ENCODE peak calls at places on chromosomes 12 and 14, in five cellular contexts. One of them, this sample, is unnamed.

GRCh38 chr14:61502459-61503093 is 181.2 kb downstream of the PRKCH start:
- DNase-seq in brain microvascular endothelial cell: no peak
- DNase-seq in A549: no peak
- DNase-seq in CD8-positive, alpha-beta T cell: no peak
- DNase-seq in upper lobe of right lung: no peak
- DNase-seq in this sample: peak

GRCh38 chr12:8065991-8066594 is at the start of gene C3AR1:
- DNase-seq in brain microvascular endothelial cell: peak
- DNase-seq in CD8-positive, alpha-beta T cell: no peak
- DNase-seq in upper lobe of right lung: no peak
- DNase-seq in A549: no peak
- DNase-seq in this sample: no peak

GRCh38 chr14:42370056-42370455 is 763.4 kb downstream of the LRFN5 start:
- DNase-seq in brain microvascular endothelial cell: no peak
- DNase-seq in CD8-positive, alpha-beta T cell: no peak
- DNase-seq in upper lobe of right lung: no peak
- DNase-seq in A549: no peak
- DNase-seq in this sample: no peak

GRCh38 chr12:31297572-31298509 is 28.1 kb downstream of the SINHCAF start:
- DNase-seq in A549: no peak
- DNase-seq in upper lobe of right lung: no peak
- DNase-seq in brain microvascular endothelial cell: no peak
- DNase-seq in CD8-positive, alpha-beta T cell: no peak
- DNase-seq in this sample: no peak

GRCh38 chr12:105289114-105289904 is 41.2 kb upstream of the C12orf75 start:
- DNase-seq in upper lobe of right lung: no peak
- DNase-seq in CD8-positive, alpha-beta T cell: no peak
- DNase-seq in A549: no peak
- DNase-seq in brain microvascular endothelial cell: peak
- DNase-seq in this sample: no peak

GRCh38 chr12:119772431-119772830 is 104.5 kb downstream of the PRKAB1 start:
- DNase-seq in A549: no peak
- DNase-seq in brain microvascular endothelial cell: peak
- DNase-seq in upper lobe of right lung: no peak
- DNase-seq in CD8-positive, alpha-beta T cell: no peak
- DNase-seq in this sample: no peak

GRCh38 chr12:100576311-100577036 is 3.0 kb downstream of the GAS2L3 start:
- DNase-seq in upper lobe of right lung: no peak
- DNase-seq in A549: peak
- DNase-seq in CD8-positive, alpha-beta T cell: no peak
- DNase-seq in brain microvascular endothelial cell: peak
- DNase-seq in this sample: no peak

GRCh38 chr12:59113831-59114273 is 193.5 kb upstream of the LRIG3 start:
- DNase-seq in brain microvascular endothelial cell: peak
- DNase-seq in CD8-positive, alpha-beta T cell: no peak
- DNase-seq in upper lobe of right lung: peak
- DNase-seq in A549: peak
- DNase-seq in this sample: peak

GRCh38 chr12:42962384-42962783 is 372.8 kb upstream of the PRICKLE1 start:
- DNase-seq in upper lobe of right lung: no peak
- DNase-seq in A549: no peak
- DNase-seq in CD8-positive, alpha-beta T cell: no peak
- DNase-seq in brain microvascular endothelial cell: no peak
- DNase-seq in this sample: no peak

GRCh38 chr12:79886917-79887519 is 47.9 kb downstream of the PPP1R12A start:
- DNase-seq in CD8-positive, alpha-beta T cell: no peak
- DNase-seq in A549: peak
- DNase-seq in brain microvascular endothelial cell: peak
- DNase-seq in upper lobe of right lung: no peak
- DNase-seq in this sample: no peak

GRCh38 chr12:989751-990278 is 1.2 kb upstream of the ERC1 start:
- DNase-seq in brain microvascular endothelial cell: peak
- DNase-seq in upper lobe of right lung: no peak
- DNase-seq in A549: peak
- DNase-seq in CD8-positive, alpha-beta T cell: no peak
- DNase-seq in this sample: no peak

GRCh38 chr12:989051-989450 is 2.0 kb upstream of the ERC1 start:
- DNase-seq in A549: no peak
- DNase-seq in upper lobe of right lung: no peak
- DNase-seq in brain microvascular endothelial cell: no peak
- DNase-seq in CD8-positive, alpha-beta T cell: no peak
- DNase-seq in this sample: no peak

GRCh38 chr12:991350-992278 is 591 bp downstream of the ERC1 start:
- DNase-seq in brain microvascular endothelial cell: no peak
- DNase-seq in upper lobe of right lung: no peak
- DNase-seq in A549: no peak
- DNase-seq in CD8-positive, alpha-beta T cell: no peak
- DNase-seq in this sample: no peak

GRCh38 chr12:990308-990648 is 745 bp upstream of the ERC1 start:
- DNase-seq in upper lobe of right lung: peak
- DNase-seq in CD8-positive, alpha-beta T cell: peak
- DNase-seq in brain microvascular endothelial cell: peak
- DNase-seq in A549: no peak
- DNase-seq in this sample: no peak

GRCh38 chr12:990649-991349 is at the start of gene ERC1:
- DNase-seq in CD8-positive, alpha-beta T cell: peak
- DNase-seq in brain microvascular endothelial cell: peak
- DNase-seq in A549: peak
- DNase-seq in upper lobe of right lung: peak
- DNase-seq in this sample: no peak
- TF ChIP-seq CTCF in CD8-positive, alpha-beta T cell: no peak
- TF ChIP-seq CTCF in brain microvascular endothelial cell: peak
- TF ChIP-seq CTCF in A549: no peak
- TF ChIP-seq CTCF in upper lobe of right lung: no peak
- TF ChIP-seq CTCF in this sample: no peak

DNA sequence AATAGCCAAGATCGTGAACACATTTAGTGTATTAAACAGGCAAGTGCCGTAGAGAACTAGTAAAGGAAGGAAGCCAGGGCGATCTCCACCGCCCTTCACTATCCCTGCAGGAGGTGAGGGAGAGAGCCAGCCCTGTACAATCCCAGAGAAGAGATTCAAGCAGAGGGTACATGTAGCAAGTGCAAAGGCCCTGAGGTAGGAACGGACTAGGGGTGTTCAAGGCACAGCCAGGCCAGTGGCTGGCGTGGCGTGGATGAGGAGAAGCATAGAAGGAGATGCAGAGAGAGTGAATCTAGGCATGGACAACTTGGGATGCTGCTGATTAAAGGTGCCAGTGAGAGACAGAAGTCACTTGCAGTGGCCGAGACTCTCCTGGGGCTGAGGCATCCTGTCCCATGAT is 39.1 kb upstream of the ESRRB start:
- DNase-seq in upper lobe of right lung: no peak
- DNase-seq in brain microvascular endothelial cell: no peak
- DNase-seq in A549: no peak
- DNase-seq in CD8-positive, alpha-beta T cell: no peak
- DNase-seq in this sample: no peak
- H3K4me3 ChIP-seq in upper lobe of right lung: no peak
- H3K4me3 ChIP-seq in brain microvascular endothelial cell: no peak
- H3K4me3 ChIP-seq in A549: no peak
- H3K4me3 ChIP-seq in CD8-positive, alpha-beta T cell: no peak
- H3K4me3 ChIP-seq in this sample: no peak

GRCh38 chr14:67768219-67768618 is 48.2 kb downstream of the ZFYVE26 start:
- DNase-seq in CD8-positive, alpha-beta T cell: no peak
- DNase-seq in A549: no peak
- DNase-seq in brain microvascular endothelial cell: no peak
- DNase-seq in upper lobe of right lung: no peak
- DNase-seq in this sample: no peak

GRCh38 chr14:67765192-67765834 is 51.1 kb downstream of the ZFYVE26 start:
- DNase-seq in upper lobe of right lung: no peak
- DNase-seq in CD8-positive, alpha-beta T cell: no peak
- DNase-seq in brain microvascular endothelial cell: no peak
- DNase-seq in A549: no peak
- DNase-seq in this sample: no peak

GRCh38 chr14:67763158-67763822 is 53.1 kb downstream of the ZFYVE26 start:
- DNase-seq in brain microvascular endothelial cell: no peak
- DNase-seq in A549: peak
- DNase-seq in upper lobe of right lung: no peak
- DNase-seq in CD8-positive, alpha-beta T cell: no peak
- DNase-seq in this sample: no peak

GRCh38 chr14:67764496-67764895 is 51.9 kb downstream of the ZFYVE26 start:
- DNase-seq in A549: peak
- DNase-seq in CD8-positive, alpha-beta T cell: no peak
- DNase-seq in upper lobe of right lung: no peak
- DNase-seq in brain microvascular endothelial cell: no peak
- DNase-seq in this sample: no peak

DNA sequence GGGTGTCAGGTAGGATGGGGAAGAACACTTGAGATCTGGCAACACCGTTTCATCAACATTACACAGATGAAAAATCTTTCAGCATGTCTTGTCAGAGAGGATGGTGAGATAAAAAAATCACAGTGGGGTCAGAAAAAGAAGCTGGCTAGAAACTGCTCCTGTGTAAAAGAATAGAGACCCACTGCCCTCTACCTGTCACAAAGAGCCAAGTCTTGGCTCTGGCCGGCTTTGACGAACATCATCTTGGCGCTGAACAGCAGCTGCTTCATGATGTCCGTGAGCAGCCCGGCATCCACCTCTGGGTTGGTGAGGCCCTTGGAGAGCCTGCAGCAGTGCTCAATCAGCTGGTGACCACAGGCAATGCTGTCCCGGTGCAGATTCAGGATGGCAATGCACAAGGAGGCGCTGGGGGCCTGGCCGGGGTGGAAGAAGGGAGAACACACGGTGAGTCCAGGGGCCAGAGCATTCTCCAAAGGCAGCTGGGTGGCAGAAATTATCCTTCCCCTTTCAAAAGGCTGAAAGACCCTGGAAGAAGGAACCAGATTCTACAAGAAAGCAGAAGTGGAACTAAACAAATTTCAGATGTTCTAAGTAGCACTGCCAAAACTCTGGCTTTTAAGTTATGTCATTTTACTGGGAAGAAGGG is 50.2 kb downstream of the ZFYVE26 start:
- DNase-seq in brain microvascular endothelial cell: no peak
- DNase-seq in upper lobe of right lung: no peak
- DNase-seq in CD8-positive, alpha-beta T cell: no peak
- DNase-seq in A549: peak
- DNase-seq in this sample: no peak
- TF ChIP-seq CTCF in brain microvascular endothelial cell: no peak
- TF ChIP-seq CTCF in upper lobe of right lung: no peak
- TF ChIP-seq CTCF in CD8-positive, alpha-beta T cell: no peak
- TF ChIP-seq CTCF in A549: peak
- TF ChIP-seq CTCF in this sample: peak

DNA sequence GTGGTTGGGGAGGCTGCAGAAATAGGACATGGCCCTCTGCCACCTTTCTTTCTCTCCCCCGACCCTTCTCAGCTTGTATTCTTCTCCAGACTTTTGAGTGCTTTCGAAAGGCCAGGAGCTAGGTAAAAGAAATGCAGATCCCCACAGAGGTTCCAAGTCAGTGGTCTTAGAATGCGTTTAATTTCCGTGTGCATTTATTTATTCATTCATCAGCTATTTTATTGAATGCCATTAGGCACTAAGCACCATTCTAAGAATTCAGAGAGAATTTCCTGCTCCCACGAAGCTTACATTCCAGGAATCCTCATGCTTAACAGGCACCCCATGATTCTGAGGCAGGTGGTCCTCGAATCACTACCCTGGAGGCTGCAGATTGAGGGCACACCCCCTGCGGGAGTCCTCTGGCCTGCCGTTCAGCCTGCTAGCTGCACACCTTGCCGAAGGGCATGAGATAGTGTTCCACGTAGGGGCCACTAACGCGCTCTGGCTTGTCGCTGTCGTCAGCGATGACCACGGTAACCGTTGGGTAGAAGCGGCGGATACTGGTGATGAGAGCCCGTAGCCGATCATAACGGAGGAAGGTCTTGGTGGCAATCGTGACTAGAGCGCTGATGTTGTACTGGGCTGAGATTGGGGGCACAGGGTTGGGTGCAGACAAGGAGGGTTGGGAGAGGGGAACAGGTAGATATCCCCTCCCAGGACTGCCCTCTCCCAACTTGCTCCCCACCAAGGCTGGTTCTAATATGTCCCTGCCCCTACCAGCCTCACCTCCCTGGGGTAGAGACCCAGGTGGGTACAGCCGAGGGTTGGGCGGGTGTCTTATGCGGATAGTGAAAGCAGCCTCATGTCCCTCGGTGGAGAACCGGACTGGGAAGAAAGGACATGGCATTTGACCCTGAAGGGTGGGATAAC is 4.5 kb downstream of the B4GALNT1 start:
- DNase-seq in brain microvascular endothelial cell: no peak
- DNase-seq in CD8-positive, alpha-beta T cell: no peak
- DNase-seq in upper lobe of right lung: no peak
- DNase-seq in A549: no peak
- DNase-seq in this sample: no peak
- H3K4me3 ChIP-seq in brain microvascular endothelial cell: no peak
- H3K4me3 ChIP-seq in CD8-positive, alpha-beta T cell: no peak
- H3K4me3 ChIP-seq in upper lobe of right lung: no peak
- H3K4me3 ChIP-seq in A549: no peak
- H3K4me3 ChIP-seq in this sample: no peak

GRCh38 chr12:112806721-112807120 is 15.2 kb downstream of the RPH3A start:
- DNase-seq in A549: no peak
- DNase-seq in CD8-positive, alpha-beta T cell: no peak
- DNase-seq in brain microvascular endothelial cell: no peak
- DNase-seq in upper lobe of right lung: no peak
- DNase-seq in this sample: no peak

GRCh38 chr12:112807452-112807851 is 15.9 kb downstream of the RPH3A start:
- DNase-seq in CD8-positive, alpha-beta T cell: no peak
- DNase-seq in brain microvascular endothelial cell: no peak
- DNase-seq in upper lobe of right lung: no peak
- DNase-seq in A549: peak
- DNase-seq in this sample: no peak

GRCh38 chr12:112800183-112800582 is 8.6 kb downstream of the RPH3A start:
- DNase-seq in brain microvascular endothelial cell: no peak
- DNase-seq in A549: no peak
- DNase-seq in upper lobe of right lung: no peak
- DNase-seq in CD8-positive, alpha-beta T cell: no peak
- DNase-seq in this sample: no peak

GRCh38 chr12:112801055-112801454 is 9.5 kb downstream of the RPH3A start:
- DNase-seq in A549: no peak
- DNase-seq in upper lobe of right lung: no peak
- DNase-seq in CD8-positive, alpha-beta T cell: no peak
- DNase-seq in brain microvascular endothelial cell: no peak
- DNase-seq in this sample: no peak

DNA sequence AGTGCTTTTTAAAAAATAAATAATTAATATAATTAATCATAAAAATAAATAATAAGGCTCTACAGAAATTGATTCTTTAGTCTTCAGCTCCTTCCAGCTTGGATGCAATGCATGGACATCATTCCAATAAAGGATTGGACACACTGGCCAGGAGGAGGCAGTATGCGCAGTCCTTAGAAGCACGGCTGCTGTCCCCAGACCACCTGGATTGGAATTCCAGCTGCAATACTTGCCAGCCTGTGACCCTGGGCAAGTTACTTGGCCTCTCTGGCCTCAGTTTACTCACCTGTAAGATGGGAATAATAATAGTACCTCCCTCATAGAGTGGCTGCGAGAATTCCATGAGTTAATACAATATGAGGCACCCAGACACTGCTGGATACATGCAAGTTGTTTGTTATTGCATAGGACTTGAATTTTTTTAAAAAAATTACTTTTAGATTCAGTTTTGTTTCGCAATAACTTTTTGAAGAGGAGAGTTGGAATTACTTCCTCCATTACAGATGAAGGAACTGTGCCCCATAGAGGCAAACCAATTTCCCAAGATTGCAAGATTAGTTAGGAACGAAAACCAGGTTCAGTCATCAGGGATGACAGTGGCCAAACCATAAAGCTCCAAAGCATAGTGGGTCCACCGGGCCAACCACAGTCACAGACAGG is 12.2 kb downstream of the RPH3A start:
- DNase-seq in brain microvascular endothelial cell: no peak
- DNase-seq in CD8-positive, alpha-beta T cell: no peak
- DNase-seq in A549: peak
- DNase-seq in upper lobe of right lung: no peak
- DNase-seq in this sample: no peak
- TF ChIP-seq CTCF in brain microvascular endothelial cell: peak
- TF ChIP-seq CTCF in CD8-positive, alpha-beta T cell: no peak
- TF ChIP-seq CTCF in A549: peak
- TF ChIP-seq CTCF in upper lobe of right lung: no peak
- TF ChIP-seq CTCF in this sample: peak

This sample was measured in epithelial cell of proximal tubule.